ENCODE peak calls at places on chromosomes 4 and X, in ten cellular contexts. G is renal cortical epithelial cell; U is left ventricle myocardium superior; N is neural crest cell; R is astrocyte of the spinal cord; P is activated T-cell treated with anti-CD3 and anti-CD28 coated beads, Interleukin-2, amount 50 U/mL, for 1 hour; S is activated T-helper 1 cell treated with Interleukin-2 at 50 U/mL for 16 hours; X is COR-L47; F is stomach; K is suprapubic skin. V is an unnamed sample.

GRCh38 chrX:9197231-9197630 is 163.3 kb upstream of the FAM9B start:
- DNase-seq in G (no peak), U (no peak), N (no peak), R (no peak), P (no peak), S (no peak), X (no peak), F (no peak), K (no peak), V (no peak)

GRCh38 chrX:55326985-55327384 is 62.3 kb upstream of the PAGE3 start:
- DNase-seq in G (no peak), U (no peak), N (no peak), R (no peak), P (no peak), S (no peak), X (no peak), F (no peak), K (no peak), V (no peak)

GRCh38 chrX:9597361-9598035 is 132.6 kb downstream of the TBL1X start:
- DNase-seq in G (no peak), U (no peak), N (no peak), R (no peak), P (no peak), S (no peak), X (no peak), F (no peak), K (no peak), V (no peak)

GRCh38 chrX:96474357-96475125 is 210.1 kb upstream of the DIAPH2 start:
- DNase-seq in G (peak), U (no peak), N (no peak), R (no peak), P (no peak), S (no peak), X (no peak), F (no peak), K (no peak), V (no peak)

GRCh38 chr4:87036713-87037112 is 101.9 kb downstream of the AFF1 start:
- DNase-seq in G (no peak), U (no peak), N (no peak), R (no peak), P (no peak), S (no peak), X (no peak), F (no peak), K (no peak), V (no peak)

GRCh38 chrX:47148946-47149345 is 3.9 kb downstream of the RBM10 start:
- DNase-seq in G (no peak), U (no peak), N (no peak), R (no peak), P (no peak), S (no peak), X (no peak), F (no peak), K (no peak), V (no peak)

GRCh38 chr4:148344382-148344781 is 97.8 kb downstream of the NR3C2 start:
- DNase-seq in G (no peak), U (peak), N (no peak), R (no peak), P (no peak), S (no peak), X (peak), F (peak), K (no peak), V (no peak)

GRCh38 chr4:165009493-165010227 is 22.1 kb upstream of the TRIM60 start:
- DNase-seq in G (no peak), U (no peak), N (no peak), R (no peak), P (no peak), S (no peak), X (no peak), F (no peak), K (no peak), V (no peak)

GRCh38 chr4:27003602-27004238 is 143.1 kb downstream of the STIM2 start:
- DNase-seq in G (no peak), U (no peak), N (no peak), R (peak), P (no peak), S (no peak), X (no peak), F (no peak), K (no peak), V (no peak)

GRCh38 chr4:1398686-1399507 is 7.3 kb downstream of the NKX1-1 start:
- DNase-seq in G (no peak), U (peak), N (no peak), R (no peak), P (peak), S (no peak), X (no peak), F (no peak), K (no peak), V (no peak)

GRCh38 chrX:148361641-148362040 is 138.8 kb upstream of the AFF2 start:
- DNase-seq in G (no peak), U (no peak), N (no peak), R (no peak), P (no peak), S (no peak), X (no peak), F (no peak), K (no peak), V (no peak)

GRCh38 chrX:129771266-129771995 is 8.3 kb upstream of the SASH3 start:
- DNase-seq in G (no peak), U (no peak), N (no peak), R (no peak), P (no peak), S (no peak), X (no peak), F (no peak), K (no peak), V (no peak)

GRCh38 chr4:152961041-152961751 is 25.1 kb downstream of the FHDC1 start:
- DNase-seq in G (no peak), U (no peak), N (no peak), R (no peak), P (no peak), S (no peak), X (no peak), F (no peak), K (peak), V (no peak)

GRCh38 chr4:159248383-159249178 is 145.7 kb downstream of the RAPGEF2 start:
- DNase-seq in G (no peak), U (no peak), N (no peak), R (peak), P (no peak), S (no peak), X (no peak), F (no peak), K (no peak), V (no peak)

GRCh38 chr4:39422247-39422646 is 15.5 kb downstream of the KLB start:
- DNase-seq in G (no peak), U (no peak), N (no peak), R (no peak), P (no peak), S (no peak), X (no peak), F (no peak), K (no peak), V (no peak)

GRCh38 chrX:155768036-155768769 is 112.9 kb upstream of the VAMP7 start:
- DNase-seq in G (peak), U (no peak), N (no peak), R (peak), P (no peak), S (no peak), X (no peak), F (no peak), K (no peak), V (no peak)

GRCh38 chr4:64539234-64539849 is 130.1 kb upstream of the TECRL start:
- DNase-seq in G (peak), U (no peak), N (peak), R (peak), P (no peak), S (no peak), X (peak), F (peak), K (no peak), V (peak)

GRCh38 chr4:180637616-180638015 is 1605.6 kb upstream of the TENM3 start:
- DNase-seq in G (no peak), U (no peak), N (no peak), R (no peak), P (no peak), S (no peak), X (no peak), F (no peak), K (no peak), V (no peak)

GRCh38 chr4:6820695-6821094 is 38.2 kb downstream of the KIAA0232 start:
- DNase-seq in G (no peak), U (no peak), N (no peak), R (no peak), P (no peak), S (no peak), X (no peak), F (no peak), K (no peak), V (no peak)

GRCh38 chrX:40542972-40543371 is 37.8 kb upstream of the ATP6AP2 start:
- DNase-seq in G (no peak), U (no peak), N (no peak), R (no peak), P (no peak), S (no peak), X (no peak), F (no peak), K (no peak), V (no peak)

GRCh38 chr4:56213543-56213942 is 173.7 kb downstream of the AASDH start:
- DNase-seq in G (no peak), U (no peak), N (no peak), R (no peak), P (no peak), S (no peak), X (no peak), F (no peak), K (no peak), V (no peak)

GRCh38 chr4:4865705-4866123 is 6.2 kb downstream of the MSX1 start:
- DNase-seq in G (no peak), U (no peak), N (no peak), R (no peak), P (no peak), S (no peak), X (no peak), F (no peak), K (no peak), V (no peak)

GRCh38 chrX:19975862-19976261 is 15.0 kb downstream of the BCLAF3 start:
- DNase-seq in G (no peak), U (no peak), N (no peak), R (no peak), P (no peak), S (no peak), X (no peak), F (no peak), K (no peak), V (no peak)

GRCh38 chr4:3401436-3402171 is 40.2 kb upstream of the HGFAC start:
- DNase-seq in G (no peak), U (no peak), N (no peak), R (peak), P (no peak), S (no peak), X (no peak), F (no peak), K (no peak), V (no peak)

GRCh38 chr4:123024710-123025109 is 102.3 kb upstream of the NUDT6 start:
- DNase-seq in G (no peak), U (no peak), N (no peak), R (no peak), P (no peak), S (no peak), X (no peak), F (no peak), K (no peak), V (no peak)

GRCh38 chrX:80432863-80433262 is 12.6 kb downstream of the TENT5D start:
- DNase-seq in G (no peak), U (no peak), N (no peak), R (no peak), P (no peak), S (no peak), X (no peak), F (no peak), K (no peak), V (no peak)

V was measured in Panc1.